ENCODE peak calls at places on chromosomes 11 and 22, in nine cellular contexts. W, K, E, G, Y, U, O, M and P are unnamed samples.

GRCh38 chr11:66866007-66866406 is 9.1 kb downstream of the LRFN4 start:
- DNase-seq in W (no peak), O (no peak), Y (no peak), E (no peak), K (no peak), U (no peak), G (no peak), M (no peak), P (no peak)

GRCh38 chr11:99932684-99933083 is 754.4 kb upstream of the ARHGAP42 start:
- DNase-seq in M (no peak), G (no peak), W (no peak), U (no peak), Y (no peak), E (no peak), O (peak; percentile 49), K (no peak), P (no peak)

GRCh38 chr11:85772700-85773099 is 38.2 kb downstream of the SYTL2 start:
- DNase-seq in U (no peak), Y (no peak), K (no peak), O (no peak), M (no peak), G (peak; percentile 70), W (no peak), E (no peak), P (no peak)

GRCh38 chr22:17570851-17571631 is 7.7 kb downstream of the SLC25A18 start:
- DNase-seq in W (no peak), U (peak; percentile 71), G (no peak), K (peak; percentile 93), O (peak; percentile 83), M (peak; percentile 95), Y (no peak), E (peak; percentile 79), P (no peak)

GRCh38 chr22:49622241-49623105 is 205.2 kb downstream of the BRD1 start:
- DNase-seq in K (no peak), O (no peak), E (no peak), W (no peak), G (no peak), Y (no peak), U (no peak), M (peak; percentile 33), P (no peak)

GRCh38 chr22:32615874-32616564 is 141.4 kb downstream of the FBXO7 start:
- DNase-seq in O (no peak), Y (no peak), E (no peak), U (no peak), W (no peak), M (no peak), K (no peak), G (no peak), P (no peak)

GRCh38 chr11:96235725-96236124 is 107.3 kb downstream of the MAML2 start:
- DNase-seq in Y (no peak), G (no peak), U (no peak), K (no peak), W (no peak), E (no peak), M (no peak), O (no peak), P (no peak)

GRCh38 chr11:10567466-10567865 is 999 bp downstream of the LYVE1 start:
- DNase-seq in E (no peak), M (no peak), W (no peak), O (no peak), U (no peak), K (no peak), Y (no peak), G (no peak), P (no peak)

GRCh38 chr22:37581534-37581933 is 1.6 kb upstream of the LGALS2 start:
- DNase-seq in O (no peak), G (no peak), U (peak; percentile 94), W (no peak), E (peak; percentile 39), K (no peak), Y (no peak), M (peak; percentile 82), P (no peak)

GRCh38 chr22:29625090-29625825 is 21.8 kb downstream of the NF2 start:
- DNase-seq in Y (peak; percentile 60), E (no peak), G (no peak), K (no peak), O (no peak), U (peak; percentile 76), W (peak; percentile 64), M (peak; percentile 65), P (peak; percentile 48)

GRCh38 chr11:13303668-13304649 is 26.4 kb downstream of the BMAL1 start:
- DNase-seq in G (no peak), W (no peak), Y (peak; percentile 8), K (no peak), O (no peak), M (no peak), U (peak; percentile 27), E (no peak), P (no peak)

DNA sequence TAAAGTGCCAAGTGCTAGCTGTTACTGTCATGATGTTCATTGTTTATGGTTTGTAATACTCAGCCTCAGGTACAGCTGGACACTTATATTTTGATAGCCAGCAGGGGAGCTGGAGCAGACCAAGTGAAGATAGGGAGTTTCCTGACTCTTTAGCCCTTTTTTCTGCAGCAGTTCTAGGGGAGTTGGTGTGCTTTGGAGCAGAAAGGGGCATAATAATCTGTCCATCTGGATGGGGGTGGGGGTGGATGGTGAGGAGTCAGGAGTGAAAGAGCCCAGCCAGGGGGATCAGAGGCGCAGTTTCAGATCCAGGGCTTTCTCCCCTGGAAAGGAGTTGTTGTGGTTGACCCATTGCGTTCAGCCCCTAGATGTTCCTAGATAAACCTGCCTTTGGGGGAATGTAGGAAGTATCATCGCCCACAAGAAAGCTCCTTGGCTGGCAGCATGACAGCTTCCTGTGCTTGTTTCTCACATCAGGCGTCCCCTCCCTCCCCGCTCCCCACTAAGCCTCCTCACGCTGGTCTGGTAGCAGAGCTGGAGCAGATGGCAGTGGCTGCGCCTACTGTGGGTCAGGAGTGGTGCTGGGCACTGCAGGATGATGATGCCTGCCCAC is 41.9 kb downstream of the MED15 start:
- DNase-seq in Y (no peak), M (peak; percentile 54), K (no peak), G (no peak), O (peak; percentile 87), E (no peak), U (peak; percentile 36), W (no peak), P (no peak)
- H3K4me3 ChIP-seq in Y (no peak overlapping the region), M (no peak overlapping the region), K (no peak overlapping the region), G (no peak overlapping the region), O (no peak overlapping the region), E (no peak overlapping the region), U (no peak overlapping the region), W (no peak overlapping the region), P (no peak overlapping the region)

DNA sequence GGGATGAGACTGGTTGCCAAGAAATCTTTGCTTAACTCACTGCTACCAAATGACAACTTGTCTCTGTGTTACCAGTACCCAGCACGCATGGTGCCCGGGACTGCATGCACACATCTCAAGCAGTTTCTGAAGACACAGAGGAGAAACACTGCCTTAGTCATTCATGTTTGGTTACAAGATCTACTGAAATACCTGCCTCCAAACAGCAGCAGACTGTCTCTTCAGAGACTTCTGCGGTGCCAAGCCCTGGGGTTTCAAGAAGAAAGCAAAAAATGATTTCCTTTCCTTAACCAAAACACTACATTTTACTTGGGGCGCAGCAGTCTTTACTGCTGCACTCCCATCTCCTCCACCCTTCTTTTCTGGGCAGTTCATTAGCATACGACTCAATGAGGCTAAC is 4.2 kb downstream of the NAP1L4 start:
- DNase-seq in Y (no peak), O (no peak), G (no peak), K (peak; percentile 68), W (no peak), U (no peak), E (no peak), M (no peak), P (peak; percentile 16)
- H3K4me3 ChIP-seq in Y (peak overlapping the region; percentile 97), O (no peak overlapping the region), G (no peak overlapping the region), K (no peak overlapping the region), W (no peak overlapping the region), U (no peak overlapping the region), E (no peak overlapping the region), M (peak overlapping the region; percentile 94), P (peak overlapping the region; percentile 98)

GRCh38 chr11:35011944-35012343 is 95.5 kb downstream of the PDHX start:
- DNase-seq in E (no peak), K (no peak), U (no peak), Y (no peak), M (no peak), O (no peak), W (no peak), G (no peak), P (peak; percentile 42)

GRCh38 chr11:35012467-35013191 is 96.2 kb downstream of the PDHX start:
- DNase-seq in G (no peak), W (no peak), E (no peak), U (no peak), K (no peak), M (no peak), Y (no peak), O (no peak), P (peak; percentile 68)

GRCh38 chr11:35013514-35014191 is 97.2 kb downstream of the PDHX start:
- DNase-seq in O (no peak), U (no peak), M (no peak), K (no peak), E (no peak), Y (no peak), W (no peak), G (no peak), P (peak; percentile 83)

GRCh38 chr11:35015621-35016387 is 99.4 kb downstream of the PDHX start:
- DNase-seq in K (no peak), U (no peak), G (no peak), M (no peak), Y (no peak), E (no peak), W (no peak), O (no peak), P (no peak)

GRCh38 chr11:35014352-35014751 is 97.9 kb downstream of the PDHX start:
- DNase-seq in M (no peak), Y (no peak), O (no peak), U (no peak), W (peak; percentile 67), E (no peak), G (peak; percentile 84), K (no peak), P (no peak)
- H3K4me3 ChIP-seq in M (no peak overlapping the region), Y (no peak overlapping the region), O (no peak overlapping the region), U (no peak overlapping the region), W (no peak overlapping the region), E (no peak overlapping the region), G (no peak overlapping the region), K (no peak overlapping the region), P (peak overlapping the region; percentile 33)

GRCh38 chr11:126340960-126341709 is 14.4 kb upstream of the ST3GAL4 start:
- DNase-seq in K (no peak), O (no peak), W (no peak), G (no peak), U (no peak), E (no peak), M (peak; percentile 34), Y (no peak), P (no peak)
- H3K4me3 ChIP-seq in K (no peak overlapping the region), O (no peak overlapping the region), W (no peak overlapping the region), G (no peak overlapping the region), U (no peak overlapping the region), E (no peak overlapping the region), M (no peak overlapping the region), Y (no peak overlapping the region), P (no peak overlapping the region)